ENCODE peak calls at places on chromosomes 7 and 10, in seven cellular contexts. W is NCI-H2029; R is glutamatergic neuron; M is activated CD8-positive, alpha-beta memory T cell treated with anti-CD3 and anti-CD28 coated beads, Interleukin-2, amount 50 U/mL, for 48 hours; Q is SK-N-SH; I is chondrocyte; D is activated CD8-positive, alpha-beta T cell treated with anti-CD3 and anti-CD28 coated beads, Interleukin-2, amount 10 ng/mL, durations not matched to agents 7 days and 5 days. T is an unnamed sample.

GRCh38 chr10:404991-405390 is 269.7 kb downstream of the ZMYND11 start:
- DNase-seq in W (no peak), R (no peak), M (no peak), Q (no peak), I (no peak), D (no peak), T (no peak)

GRCh38 chr10:21740989-21741388 is 207.0 kb downstream of the MLLT10 start:
- DNase-seq in W (no peak), R (no peak), M (no peak), Q (no peak), I (no peak), D (peak), T (no peak)

GRCh38 chr7:105336009-105336408 is 52.7 kb downstream of the SRPK2 start:
- DNase-seq in W (no peak), R (no peak), M (no peak), Q (peak), I (no peak), D (no peak), T (no peak)

GRCh38 chr10:11197266-11197712 is 179.6 kb downstream of the CELF2 start:
- DNase-seq in W (no peak), R (no peak), M (no peak), Q (no peak), I (no peak), D (no peak), T (peak)

GRCh38 chr7:26397786-26398435 is 106.2 kb downstream of the SNX10 start:
- DNase-seq in W (no peak), R (peak), M (no peak), Q (peak), I (no peak), D (peak), T (no peak)

GRCh38 chr7:80393786-80394185 is 118.1 kb downstream of the GNAT3 start:
- DNase-seq in W (peak), R (no peak), M (no peak), Q (no peak), I (no peak), D (no peak), T (no peak)

GRCh38 chr7:131600578-131600977 is 44.1 kb upstream of the PODXL start:
- DNase-seq in W (no peak), R (no peak), M (no peak), Q (no peak), I (no peak), D (no peak), T (no peak)

GRCh38 chr10:4243651-4244050 is 458.6 kb upstream of the KLF6 start:
- DNase-seq in W (no peak), R (no peak), M (no peak), Q (no peak), I (no peak), D (no peak), T (no peak)

GRCh38 chr7:70579397-70580097 is 552.4 kb upstream of the GALNT17 start:
- DNase-seq in W (no peak), R (no peak), M (no peak), Q (no peak), I (no peak), D (no peak), T (no peak)

GRCh38 chr7:131244259-131244852 is 83.3 kb upstream of the MKLN1 start:
- DNase-seq in W (no peak), R (no peak), M (no peak), Q (peak), I (no peak), D (no peak), T (no peak)

GRCh38 chr10:4650109-4650508 is 175.9 kb upstream of the AKR1E2 start:
- DNase-seq in W (no peak), R (no peak), M (no peak), Q (no peak), I (no peak), D (no peak), T (no peak)

GRCh38 chr7:139797607-139798006 is 19.8 kb upstream of the HIPK2 start:
- DNase-seq in W (no peak), R (no peak), M (no peak), Q (no peak), I (no peak), D (no peak), T (no peak)

GRCh38 chr10:98028168-98028770 is 2.2 kb downstream of the CRTAC1 start:
- DNase-seq in W (peak), R (peak), M (peak), Q (peak), I (no peak), D (peak), T (peak)

GRCh38 chr7:105782391-105783063 is 93.9 kb downstream of the ATXN7L1 start:
- DNase-seq in W (no peak), R (no peak), M (no peak), Q (no peak), I (no peak), D (no peak), T (no peak)

GRCh38 chr10:118571123-118571522 is 24.3 kb downstream of the PRLHR start:
- DNase-seq in W (no peak), R (no peak), M (no peak), Q (peak), I (no peak), D (no peak), T (peak)

GRCh38 chr7:143003393-143004051 is 23.4 kb downstream of the OR9A2 start:
- DNase-seq in W (peak), R (no peak), M (no peak), Q (peak), I (no peak), D (peak), T (no peak)

T was measured in ureter.